ENCODE peak calls at places on chromosomes 4 and X, in four cellular contexts. I, E, T and C are unnamed samples.

GRCh38 chrX:38452603-38453002 is 100.2 kb downstream of the OTC start:
- DNase-seq in T (no peak), I (no peak), E (no peak), C (no peak)

GRCh38 chr4:4443821-4444220 is 56.9 kb downstream of the NSG1 start:
- DNase-seq in T (peak; percentile 47), E (no peak), I (no peak), C (peak; percentile 68)

GRCh38 chrX:356385-357034 is 30.2 kb downstream of the PPP2R3B start:
- DNase-seq in I (no peak), T (peak; percentile 53), E (no peak), C (peak; percentile 83)

GRCh38 chr4:67988986-67989385 is 25.7 kb upstream of the TMPRSS11A start:
- DNase-seq in E (no peak), I (no peak), T (no peak), C (no peak)

GRCh38 chr4:100986360-100986868 is 360.9 kb downstream of the PPP3CA start:
- DNase-seq in I (no peak), T (peak; percentile 37), E (no peak), C (no peak)

GRCh38 chr4:137124278-137124932 is 407.9 kb downstream of the PCDH18 start:
- DNase-seq in I (no peak), E (no peak), T (peak; percentile 74), C (peak; percentile 80)

GRCh38 chr4:55793479-55793878 is 26.1 kb upstream of the EXOC1L start:
- DNase-seq in T (no peak), E (no peak), I (no peak), C (no peak)

GRCh38 chr4:127604949-127605709 is 27.6 kb upstream of the INTU start:
- DNase-seq in T (peak; percentile 39), I (no peak), E (no peak), C (peak; percentile 65)

GRCh38 chr4:28287837-28288236 is 1427.2 kb downstream of the STIM2 start:
- DNase-seq in E (no peak), T (peak; percentile 79), I (no peak), C (peak; percentile 85)

GRCh38 chrX:122133478-122133877 is 1050.6 kb upstream of the GRIA3 start:
- DNase-seq in I (no peak), E (no peak), T (no peak), C (no peak)

GRCh38 chr4:8329560-8329858 is 60.0 kb downstream of the HTRA3 start:
- DNase-seq in I (no peak), E (no peak), T (no peak), C (no peak)

GRCh38 chrX:16560173-16560572 is 89.8 kb upstream of the S100G start:
- DNase-seq in T (no peak), I (no peak), E (no peak), C (no peak)

GRCh38 chr4:71270901-71271300 is 67.9 kb upstream of the SLC4A4 start:
- DNase-seq in E (no peak), I (peak; percentile 39), T (peak; percentile 39), C (peak; percentile 37)

GRCh38 chr4:69096111-69096656 is at the start of gene UGT2B7:
- DNase-seq in I (no peak), E (no peak), T (no peak), C (no peak)

GRCh38 chr4:165457793-165458192 is 79.0 kb downstream of the CPE start:
- DNase-seq in I (no peak), E (no peak), T (no peak), C (no peak)

GRCh38 chr4:97639961-97640360 is 503.3 kb downstream of the STPG2 start:
- DNase-seq in T (no peak), I (no peak), E (no peak), C (no peak)

GRCh38 chr4:181293014-181293413 is 950.2 kb upstream of the TENM3 start:
- DNase-seq in I (no peak), E (no peak), T (no peak), C (no peak)

GRCh38 chrX:78658851-78659744 is at the start of gene RTL3:
- DNase-seq in E (no peak), T (peak; percentile 68), I (no peak), C (peak; percentile 43)

GRCh38 chr4:1462768-1463075 is 56.5 kb upstream of the NKX1-1 start:
- DNase-seq in T (no peak), I (no peak), E (no peak), C (no peak)

GRCh38 chr4:53199356-53199755 is 166.5 kb downstream of the SCFD2 start:
- DNase-seq in T (no peak), I (no peak), E (no peak), C (no peak)

GRCh38 chr4:2256781-2257191 is 5.1 kb downstream of the MXD4 start:
- DNase-seq in E (no peak), T (no peak), I (peak; percentile 18), C (no peak)

GRCh38 chr4:54063737-54064316 is 578 bp downstream of the CHIC2 start:
- DNase-seq in T (peak; percentile 54), I (peak; percentile 49), E (peak; percentile 23), C (peak; percentile 36)

GRCh38 chr4:128682942-128683666 is 126.4 kb upstream of the JADE1 start:
- DNase-seq in I (no peak), T (no peak), E (no peak), C (no peak)

GRCh38 chrX:20693071-20693470 is 426.4 kb upstream of the RPS6KA3 start:
- DNase-seq in E (no peak), I (no peak), T (no peak), C (peak; percentile 47)

GRCh38 chr4:87838207-87838606 is 5.4 kb downstream of the MEPE start:
- DNase-seq in T (no peak), E (no peak), I (no peak), C (no peak)

GRCh38 chr4:826508-827208 is 729 bp upstream of the CPLX1 start:
- DNase-seq in T (no peak), I (no peak), E (no peak), C (no peak)

GRCh38 chr4:52051615-52052474 is 741 bp downstream of the SPATA18 start:
- DNase-seq in E (no peak), T (peak; percentile 95), I (peak; percentile 84), C (peak; percentile 92)

GRCh38 chr4:184475096-184475461 is 729 bp upstream of the IRF2 start:
- DNase-seq in E (peak; percentile 52), I (peak; percentile 58), T (peak; percentile 67), C (peak; percentile 64)

GRCh38 chr4:86927843-86928395 is 6.9 kb upstream of the AFF1 start:
- DNase-seq in I (no peak), E (no peak), T (peak; percentile 98), C (peak; percentile 97)

GRCh38 chr4:128573781-128574508 is 235.6 kb upstream of the JADE1 start:
- DNase-seq in I (no peak), E (no peak), T (peak; percentile 74), C (peak; percentile 65)

GRCh38 chr4:137946423-137946822 is 295.7 kb downstream of the SLC7A11 start:
- DNase-seq in E (no peak), T (no peak), I (no peak), C (no peak)

GRCh38 chr4:100797356-100797755 is 279.5 kb upstream of the EMCN start:
- DNase-seq in I (no peak), T (no peak), E (no peak), C (no peak)

GRCh38 chrX:104913348-104913747 is 307.1 kb downstream of the TEX13A start:
- DNase-seq in T (peak; percentile 16), I (no peak), E (no peak), C (peak; percentile 1)

GRCh38 chr4:76147454-76148141 is 599 bp downstream of the NUP54 start:
- DNase-seq in T (peak; percentile 88), I (peak; percentile 73), E (peak; percentile 43), C (peak; percentile 77)

GRCh38 chr4:19134685-19135084 is 1113.1 kb upstream of the LCORL start:
- DNase-seq in T (no peak), E (no peak), I (no peak), C (no peak)

GRCh38 chrX:103400931-103401330 is 24.6 kb downstream of the BEX3 start:
- DNase-seq in E (no peak), T (no peak), I (no peak), C (no peak)

GRCh38 chr4:13989496-13989895 is 362.0 kb upstream of the BOD1L1 start:
- DNase-seq in I (no peak), E (no peak), T (no peak), C (peak; percentile 21)

GRCh38 chrX:68693481-68694410 is 46.3 kb downstream of the STARD8 start:
- DNase-seq in E (no peak), I (peak; percentile 53), T (peak; percentile 60), C (peak; percentile 35)